ENCODE peak calls at places on chromosome 13, in six cellular contexts. One of them, this sample, is unnamed.

GRCh38 chr13:48563611-48564010 is 30.7 kb upstream of the RCBTB2 start:
- DNase-seq in stimulated activated CD8-positive, alpha-beta memory T cell treated with anti-CD3 and anti-CD28 coated beads, Interleukin-2, amount 100 ng/mL, for 48 hours: no peak
- DNase-seq in activated naive CD4-positive, alpha-beta T cell: no peak
- DNase-seq in HT-29: no peak
- DNase-seq in GM18507: no peak
- DNase-seq in neuronal stem cell: no peak
- DNase-seq in this sample: no peak

GRCh38 chr13:21675095-21676007 is 4.5 kb downstream of the FGF9 start:
- DNase-seq in stimulated activated CD8-positive, alpha-beta memory T cell treated with anti-CD3 and anti-CD28 coated beads, Interleukin-2, amount 100 ng/mL, for 48 hours: no peak
- DNase-seq in neuronal stem cell: peak
- DNase-seq in activated naive CD4-positive, alpha-beta T cell: no peak
- DNase-seq in GM18507: no peak
- DNase-seq in HT-29: peak
- DNase-seq in this sample: peak

GRCh38 chr13:91292630-91293221 is 54.8 kb upstream of the MIR17HG start:
- DNase-seq in activated naive CD4-positive, alpha-beta T cell: no peak
- DNase-seq in HT-29: no peak
- DNase-seq in GM18507: no peak
- DNase-seq in neuronal stem cell: peak
- DNase-seq in stimulated activated CD8-positive, alpha-beta memory T cell treated with anti-CD3 and anti-CD28 coated beads, Interleukin-2, amount 100 ng/mL, for 48 hours: no peak
- DNase-seq in this sample: no peak

GRCh38 chr13:70864731-70865130 is 756.5 kb upstream of the KLHL1 start:
- DNase-seq in activated naive CD4-positive, alpha-beta T cell: no peak
- DNase-seq in HT-29: no peak
- DNase-seq in stimulated activated CD8-positive, alpha-beta memory T cell treated with anti-CD3 and anti-CD28 coated beads, Interleukin-2, amount 100 ng/mL, for 48 hours: no peak
- DNase-seq in GM18507: no peak
- DNase-seq in neuronal stem cell: no peak
- DNase-seq in this sample: no peak

GRCh38 chr13:24254151-24254810 is 55.1 kb upstream of the C1QTNF9 start:
- DNase-seq in neuronal stem cell: no peak
- DNase-seq in HT-29: no peak
- DNase-seq in GM18507: no peak
- DNase-seq in stimulated activated CD8-positive, alpha-beta memory T cell treated with anti-CD3 and anti-CD28 coated beads, Interleukin-2, amount 100 ng/mL, for 48 hours: no peak
- DNase-seq in activated naive CD4-positive, alpha-beta T cell: peak
- DNase-seq in this sample: no peak

GRCh38 chr13:47126432-47126831 is 229.6 kb upstream of the HTR2A start:
- DNase-seq in GM18507: no peak
- DNase-seq in stimulated activated CD8-positive, alpha-beta memory T cell treated with anti-CD3 and anti-CD28 coated beads, Interleukin-2, amount 100 ng/mL, for 48 hours: no peak
- DNase-seq in activated naive CD4-positive, alpha-beta T cell: no peak
- DNase-seq in HT-29: peak
- DNase-seq in neuronal stem cell: no peak
- DNase-seq in this sample: no peak

GRCh38 chr13:28564030-28564429 is 69.1 kb upstream of the FLT1 start:
- DNase-seq in HT-29: peak
- DNase-seq in activated naive CD4-positive, alpha-beta T cell: no peak
- DNase-seq in GM18507: no peak
- DNase-seq in stimulated activated CD8-positive, alpha-beta memory T cell treated with anti-CD3 and anti-CD28 coated beads, Interleukin-2, amount 100 ng/mL, for 48 hours: no peak
- DNase-seq in neuronal stem cell: no peak
- DNase-seq in this sample: peak

GRCh38 chr13:20547479-20547908 is 19.5 kb upstream of the IFT88 start:
- DNase-seq in activated naive CD4-positive, alpha-beta T cell: no peak
- DNase-seq in neuronal stem cell: no peak
- DNase-seq in GM18507: no peak
- DNase-seq in stimulated activated CD8-positive, alpha-beta memory T cell treated with anti-CD3 and anti-CD28 coated beads, Interleukin-2, amount 100 ng/mL, for 48 hours: no peak
- DNase-seq in HT-29: peak
- DNase-seq in this sample: peak

GRCh38 chr13:107375701-107376350 is 807.9 kb upstream of the ARGLU1 start:
- DNase-seq in HT-29: no peak
- DNase-seq in GM18507: no peak
- DNase-seq in stimulated activated CD8-positive, alpha-beta memory T cell treated with anti-CD3 and anti-CD28 coated beads, Interleukin-2, amount 100 ng/mL, for 48 hours: no peak
- DNase-seq in neuronal stem cell: no peak
- DNase-seq in activated naive CD4-positive, alpha-beta T cell: no peak
- DNase-seq in this sample: no peak

GRCh38 chr13:32650705-32651311 is 64.6 kb downstream of the PDS5B start:
- DNase-seq in GM18507: no peak
- DNase-seq in stimulated activated CD8-positive, alpha-beta memory T cell treated with anti-CD3 and anti-CD28 coated beads, Interleukin-2, amount 100 ng/mL, for 48 hours: peak
- DNase-seq in HT-29: peak
- DNase-seq in neuronal stem cell: peak
- DNase-seq in activated naive CD4-positive, alpha-beta T cell: peak
- DNase-seq in this sample: peak

GRCh38 chr13:78595819-78596700 is 7.3 kb downstream of the POU4F1 start:
- DNase-seq in activated naive CD4-positive, alpha-beta T cell: no peak
- DNase-seq in neuronal stem cell: peak
- DNase-seq in HT-29: no peak
- DNase-seq in GM18507: no peak
- DNase-seq in stimulated activated CD8-positive, alpha-beta memory T cell treated with anti-CD3 and anti-CD28 coated beads, Interleukin-2, amount 100 ng/mL, for 48 hours: no peak
- DNase-seq in this sample: no peak

GRCh38 chr13:114076329-114076761 is 56.1 kb downstream of the RASA3 start:
- DNase-seq in stimulated activated CD8-positive, alpha-beta memory T cell treated with anti-CD3 and anti-CD28 coated beads, Interleukin-2, amount 100 ng/mL, for 48 hours: no peak
- DNase-seq in GM18507: no peak
- DNase-seq in HT-29: no peak
- DNase-seq in neuronal stem cell: no peak
- DNase-seq in activated naive CD4-positive, alpha-beta T cell: no peak
- DNase-seq in this sample: no peak

GRCh38 chr13:106709509-106709908 is 141.6 kb upstream of the ARGLU1 start:
- DNase-seq in HT-29: no peak
- DNase-seq in activated naive CD4-positive, alpha-beta T cell: no peak
- DNase-seq in GM18507: no peak
- DNase-seq in stimulated activated CD8-positive, alpha-beta memory T cell treated with anti-CD3 and anti-CD28 coated beads, Interleukin-2, amount 100 ng/mL, for 48 hours: no peak
- DNase-seq in neuronal stem cell: no peak
- DNase-seq in this sample: no peak

GRCh38 chr13:96575423-96576320 is 418.6 kb downstream of the OXGR1 start:
- DNase-seq in stimulated activated CD8-positive, alpha-beta memory T cell treated with anti-CD3 and anti-CD28 coated beads, Interleukin-2, amount 100 ng/mL, for 48 hours: no peak
- DNase-seq in GM18507: no peak
- DNase-seq in HT-29: no peak
- DNase-seq in activated naive CD4-positive, alpha-beta T cell: no peak
- DNase-seq in neuronal stem cell: no peak
- DNase-seq in this sample: no peak

GRCh38 chr13:83503424-83503823 is 378.9 kb downstream of the SLITRK1 start:
- DNase-seq in GM18507: no peak
- DNase-seq in stimulated activated CD8-positive, alpha-beta memory T cell treated with anti-CD3 and anti-CD28 coated beads, Interleukin-2, amount 100 ng/mL, for 48 hours: no peak
- DNase-seq in neuronal stem cell: no peak
- DNase-seq in activated naive CD4-positive, alpha-beta T cell: no peak
- DNase-seq in HT-29: no peak
- DNase-seq in this sample: no peak

GRCh38 chr13:19173752-19174151 is 7.9 kb downstream of the TUBA3C start:
- DNase-seq in HT-29: no peak
- DNase-seq in stimulated activated CD8-positive, alpha-beta memory T cell treated with anti-CD3 and anti-CD28 coated beads, Interleukin-2, amount 100 ng/mL, for 48 hours: no peak
- DNase-seq in neuronal stem cell: no peak
- DNase-seq in GM18507: no peak
- DNase-seq in activated naive CD4-positive, alpha-beta T cell: no peak
- DNase-seq in this sample: no peak

GRCh38 chr13:110132178-110132975 is 174.6 kb downstream of the COL4A1 start:
- DNase-seq in neuronal stem cell: no peak
- DNase-seq in HT-29: no peak
- DNase-seq in stimulated activated CD8-positive, alpha-beta memory T cell treated with anti-CD3 and anti-CD28 coated beads, Interleukin-2, amount 100 ng/mL, for 48 hours: no peak
- DNase-seq in GM18507: no peak
- DNase-seq in activated naive CD4-positive, alpha-beta T cell: no peak
- DNase-seq in this sample: no peak

This sample was measured in LoVo.